ENCODE peak calls at places on chromosomes 1 and 21, in five cellular contexts. C is T follicular helper cell; I is body of pancreas; E is IMR-90; Z is stimulated activated CD4-positive, alpha-beta T cell treated with anti-CD3 and anti-CD28 coated beads, TNF-alpha, amount 100 ng/mL, for 1 hour. L is an unnamed sample.

GRCh38 chr1:62401034-62401433 is 35.8 kb upstream of the USP1 start:
- DNase-seq in C (no peak), I (no peak), E (no peak), Z (no peak), L (no peak)

GRCh38 chr1:205843031-205843859 is 6.7 kb downstream of the PM20D1 start:
- DNase-seq in C (no peak), I (peak), E (no peak), Z (no peak), L (no peak)

GRCh38 chr1:56409112-56409691 is 170.2 kb downstream of the PLPP3 start:
- DNase-seq in C (no peak), I (peak), E (no peak), Z (no peak), L (no peak)

GRCh38 chr1:239361403-239361802 is 25.0 kb upstream of the CHRM3 start:
- DNase-seq in C (no peak), I (no peak), E (peak), Z (no peak), L (no peak)

GRCh38 chr1:63730211-63730610 is 43.6 kb upstream of the ROR1 start:
- DNase-seq in C (no peak), I (no peak), E (no peak), Z (no peak), L (no peak)

GRCh38 chr1:216722841-216723240 is 388 bp downstream of the ESRRG start:
- DNase-seq in C (no peak), I (no peak), E (no peak), Z (no peak), L (no peak)

GRCh38 chr1:151477066-151477465 is 17.8 kb upstream of the POGZ start:
- DNase-seq in C (no peak), I (no peak), E (no peak), Z (no peak), L (no peak)

GRCh38 chr1:87733421-87733820 is 404.7 kb downstream of the LMO4 start:
- DNase-seq in C (no peak), I (no peak), E (peak), Z (no peak), L (no peak)

GRCh38 chr21:26469789-26470188 is 103.3 kb downstream of the CYYR1 start:
- DNase-seq in C (no peak), I (peak), E (peak), Z (no peak), L (no peak)

GRCh38 chr1:188642585-188643168 is 1813.9 kb downstream of the PLA2G4A start:
- DNase-seq in C (no peak), I (no peak), E (no peak), Z (no peak), L (no peak)

GRCh38 chr1:116807394-116807793 is 53.2 kb downstream of the CD2 start:
- DNase-seq in C (no peak), I (no peak), E (no peak), Z (no peak), L (no peak)

GRCh38 chr1:153567621-153568366 is 2.1 kb upstream of the S100A2 start:
- DNase-seq in C (no peak), I (no peak), E (peak), Z (no peak), L (no peak)

GRCh38 chr1:160618763-160619274 is 28.0 kb downstream of the SLAMF1 start:
- DNase-seq in C (no peak), I (no peak), E (no peak), Z (no peak), L (no peak)

GRCh38 chr1:197924516-197925123 is 7.4 kb downstream of the LHX9 start:
- DNase-seq in C (no peak), I (peak), E (peak), Z (no peak), L (no peak)

GRCh38 chr1:89780721-89781120 is 40.1 kb upstream of the LRRC8D start:
- DNase-seq in C (no peak), I (no peak), E (peak), Z (no peak), L (no peak)

GRCh38 chr1:189619682-189620332 is 857.9 kb downstream of the BRINP3 start:
- DNase-seq in C (no peak), I (no peak), E (peak), Z (no peak), L (no peak)

GRCh38 chr1:6181347-6181770 is 1.2 kb upstream of the CHD5 start:
- DNase-seq in C (no peak), I (no peak), E (no peak), Z (no peak), L (no peak)

GRCh38 chr21:45747233-45747766 is 103.8 kb downstream of the PCBP3 start:
- DNase-seq in C (no peak), I (no peak), E (no peak), Z (no peak), L (no peak)